ENCODE peak calls at places on chromosomes 3 and 15, in six cellular contexts. One of them, this sample, is unnamed.

GRCh38 chr3:174937488-174937887 is 78.4 kb downstream of the NAALADL2 start:
- DNase-seq in GM03348: peak
- DNase-seq in hippocampal formation: no peak
- DNase-seq in endothelial cell: no peak
- DNase-seq in activated CD8-positive, alpha-beta T cell treated with anti-CD3 and anti-CD28 coated beads for 36 hours: no peak
- DNase-seq in mucosa of gallbladder: no peak
- DNase-seq in this sample: no peak

GRCh38 chr3:129453732-129454131 is 13.7 kb downstream of the IFT122 start:
- DNase-seq in GM03348: no peak
- DNase-seq in hippocampal formation: no peak
- DNase-seq in endothelial cell: no peak
- DNase-seq in activated CD8-positive, alpha-beta T cell treated with anti-CD3 and anti-CD28 coated beads for 36 hours: no peak
- DNase-seq in mucosa of gallbladder: no peak
- DNase-seq in this sample: no peak

GRCh38 chr3:64191822-64192221 is 33.4 kb downstream of the PRICKLE2 start:
- DNase-seq in GM03348: no peak
- DNase-seq in hippocampal formation: no peak
- DNase-seq in endothelial cell: no peak
- DNase-seq in activated CD8-positive, alpha-beta T cell treated with anti-CD3 and anti-CD28 coated beads for 36 hours: no peak
- DNase-seq in mucosa of gallbladder: no peak
- DNase-seq in this sample: no peak

GRCh38 chr15:56600380-56600779 is 132.9 kb downstream of the ZNF280D start:
- DNase-seq in GM03348: no peak
- DNase-seq in hippocampal formation: no peak
- DNase-seq in endothelial cell: no peak
- DNase-seq in activated CD8-positive, alpha-beta T cell treated with anti-CD3 and anti-CD28 coated beads for 36 hours: no peak
- DNase-seq in mucosa of gallbladder: no peak
- DNase-seq in this sample: no peak

GRCh38 chr3:16430717-16431630 is 82.5 kb downstream of the RFTN1 start:
- DNase-seq in GM03348: no peak
- DNase-seq in hippocampal formation: peak
- DNase-seq in endothelial cell: no peak
- DNase-seq in activated CD8-positive, alpha-beta T cell treated with anti-CD3 and anti-CD28 coated beads for 36 hours: no peak
- DNase-seq in mucosa of gallbladder: no peak
- DNase-seq in this sample: peak

GRCh38 chr15:43987924-43988323 is 161.1 kb downstream of the WDR76 start:
- DNase-seq in GM03348: no peak
- DNase-seq in hippocampal formation: no peak
- DNase-seq in endothelial cell: no peak
- DNase-seq in activated CD8-positive, alpha-beta T cell treated with anti-CD3 and anti-CD28 coated beads for 36 hours: no peak
- DNase-seq in mucosa of gallbladder: no peak
- DNase-seq in this sample: no peak

GRCh38 chr3:52528596-52529375 is 4.9 kb downstream of the NT5DC2 start:
- DNase-seq in GM03348: no peak
- DNase-seq in hippocampal formation: no peak
- DNase-seq in endothelial cell: no peak
- DNase-seq in activated CD8-positive, alpha-beta T cell treated with anti-CD3 and anti-CD28 coated beads for 36 hours: no peak
- DNase-seq in mucosa of gallbladder: no peak
- DNase-seq in this sample: no peak

GRCh38 chr15:50181983-50182232 is at the start of gene SLC27A2:
- DNase-seq in GM03348: no peak
- DNase-seq in hippocampal formation: no peak
- DNase-seq in endothelial cell: no peak
- DNase-seq in activated CD8-positive, alpha-beta T cell treated with anti-CD3 and anti-CD28 coated beads for 36 hours: no peak
- DNase-seq in mucosa of gallbladder: peak
- DNase-seq in this sample: no peak

GRCh38 chr3:30873667-30874066 is 20.8 kb downstream of the GADL1 start:
- DNase-seq in GM03348: no peak
- DNase-seq in hippocampal formation: no peak
- DNase-seq in endothelial cell: no peak
- DNase-seq in activated CD8-positive, alpha-beta T cell treated with anti-CD3 and anti-CD28 coated beads for 36 hours: no peak
- DNase-seq in mucosa of gallbladder: no peak
- DNase-seq in this sample: no peak

GRCh38 chr3:129961142-129961541 is 13.4 kb upstream of the TRH start:
- DNase-seq in GM03348: peak
- DNase-seq in hippocampal formation: no peak
- DNase-seq in endothelial cell: no peak
- DNase-seq in activated CD8-positive, alpha-beta T cell treated with anti-CD3 and anti-CD28 coated beads for 36 hours: no peak
- DNase-seq in mucosa of gallbladder: no peak
- DNase-seq in this sample: no peak

GRCh38 chr3:49305608-49306007 is 28.6 kb upstream of the C3orf62 start:
- DNase-seq in GM03348: no peak
- DNase-seq in hippocampal formation: no peak
- DNase-seq in endothelial cell: no peak
- DNase-seq in activated CD8-positive, alpha-beta T cell treated with anti-CD3 and anti-CD28 coated beads for 36 hours: no peak
- DNase-seq in mucosa of gallbladder: no peak
- DNase-seq in this sample: no peak

GRCh38 chr3:126932188-126932931 is 50.6 kb upstream of the PLXNA1 start:
- DNase-seq in GM03348: no peak
- DNase-seq in hippocampal formation: no peak
- DNase-seq in endothelial cell: no peak
- DNase-seq in activated CD8-positive, alpha-beta T cell treated with anti-CD3 and anti-CD28 coated beads for 36 hours: no peak
- DNase-seq in mucosa of gallbladder: no peak
- DNase-seq in this sample: no peak

GRCh38 chr15:71790081-71790480 is 20.3 kb upstream of the NR2E3 start:
- DNase-seq in GM03348: no peak
- DNase-seq in hippocampal formation: no peak
- DNase-seq in endothelial cell: no peak
- DNase-seq in activated CD8-positive, alpha-beta T cell treated with anti-CD3 and anti-CD28 coated beads for 36 hours: no peak
- DNase-seq in mucosa of gallbladder: peak
- DNase-seq in this sample: peak

GRCh38 chr3:29949131-29949530 is 657.3 kb upstream of the TGFBR2 start:
- DNase-seq in GM03348: no peak
- DNase-seq in hippocampal formation: no peak
- DNase-seq in endothelial cell: no peak
- DNase-seq in activated CD8-positive, alpha-beta T cell treated with anti-CD3 and anti-CD28 coated beads for 36 hours: no peak
- DNase-seq in mucosa of gallbladder: no peak
- DNase-seq in this sample: no peak

GRCh38 chr3:150497956-150498355 is 48.3 kb downstream of the SERP1 start:
- DNase-seq in GM03348: peak
- DNase-seq in hippocampal formation: no peak
- DNase-seq in endothelial cell: no peak
- DNase-seq in activated CD8-positive, alpha-beta T cell treated with anti-CD3 and anti-CD28 coated beads for 36 hours: no peak
- DNase-seq in mucosa of gallbladder: no peak
- DNase-seq in this sample: no peak

GRCh38 chr15:63939531-63940130 is 105.9 kb upstream of the HERC1 start:
- DNase-seq in GM03348: peak
- DNase-seq in hippocampal formation: no peak
- DNase-seq in endothelial cell: peak
- DNase-seq in activated CD8-positive, alpha-beta T cell treated with anti-CD3 and anti-CD28 coated beads for 36 hours: peak
- DNase-seq in mucosa of gallbladder: peak
- DNase-seq in this sample: peak

GRCh38 chr15:39213385-39213840 is 367.5 kb upstream of the THBS1 start:
- DNase-seq in GM03348: no peak
- DNase-seq in hippocampal formation: no peak
- DNase-seq in endothelial cell: no peak
- DNase-seq in activated CD8-positive, alpha-beta T cell treated with anti-CD3 and anti-CD28 coated beads for 36 hours: no peak
- DNase-seq in mucosa of gallbladder: peak
- DNase-seq in this sample: no peak

GRCh38 chr3:89964347-89964746 is 856.9 kb downstream of the EPHA3 start:
- DNase-seq in GM03348: no peak
- DNase-seq in hippocampal formation: no peak
- DNase-seq in endothelial cell: no peak
- DNase-seq in activated CD8-positive, alpha-beta T cell treated with anti-CD3 and anti-CD28 coated beads for 36 hours: no peak
- DNase-seq in mucosa of gallbladder: no peak
- DNase-seq in this sample: no peak

GRCh38 chr3:74613566-74613965 is 893 bp downstream of the CNTN3 start:
- DNase-seq in GM03348: no peak
- DNase-seq in hippocampal formation: no peak
- DNase-seq in endothelial cell: no peak
- DNase-seq in activated CD8-positive, alpha-beta T cell treated with anti-CD3 and anti-CD28 coated beads for 36 hours: no peak
- DNase-seq in mucosa of gallbladder: peak
- DNase-seq in this sample: no peak

GRCh38 chr15:39804026-39804425 is 21.4 kb upstream of the FSIP1 start:
- DNase-seq in GM03348: no peak
- DNase-seq in hippocampal formation: no peak
- DNase-seq in endothelial cell: no peak
- DNase-seq in activated CD8-positive, alpha-beta T cell treated with anti-CD3 and anti-CD28 coated beads for 36 hours: no peak
- DNase-seq in mucosa of gallbladder: no peak
- DNase-seq in this sample: no peak

GRCh38 chr3:114877378-114878118 is 269.5 kb downstream of the ZBTB20 start:
- DNase-seq in GM03348: no peak
- DNase-seq in hippocampal formation: peak
- DNase-seq in endothelial cell: no peak
- DNase-seq in activated CD8-positive, alpha-beta T cell treated with anti-CD3 and anti-CD28 coated beads for 36 hours: no peak
- DNase-seq in mucosa of gallbladder: no peak
- DNase-seq in this sample: no peak

GRCh38 chr15:35626984-35627383 is 81.0 kb upstream of the DPH6 start:
- DNase-seq in GM03348: no peak
- DNase-seq in hippocampal formation: no peak
- DNase-seq in endothelial cell: no peak
- DNase-seq in activated CD8-positive, alpha-beta T cell treated with anti-CD3 and anti-CD28 coated beads for 36 hours: no peak
- DNase-seq in mucosa of gallbladder: no peak
- DNase-seq in this sample: no peak

GRCh38 chr15:71259866-71260265 is 144.6 kb downstream of the THSD4 start:
- DNase-seq in GM03348: no peak
- DNase-seq in hippocampal formation: no peak
- DNase-seq in endothelial cell: no peak
- DNase-seq in activated CD8-positive, alpha-beta T cell treated with anti-CD3 and anti-CD28 coated beads for 36 hours: no peak
- DNase-seq in mucosa of gallbladder: no peak
- DNase-seq in this sample: no peak

GRCh38 chr15:63094495-63094931 is 27.1 kb upstream of the LACTB start:
- DNase-seq in GM03348: peak
- DNase-seq in hippocampal formation: peak
- DNase-seq in endothelial cell: no peak
- DNase-seq in activated CD8-positive, alpha-beta T cell treated with anti-CD3 and anti-CD28 coated beads for 36 hours: no peak
- DNase-seq in mucosa of gallbladder: no peak
- DNase-seq in this sample: no peak

GRCh38 chr3:37905987-37906674 is 44.5 kb downstream of the CTDSPL start:
- DNase-seq in GM03348: peak
- DNase-seq in hippocampal formation: no peak
- DNase-seq in endothelial cell: no peak
- DNase-seq in activated CD8-positive, alpha-beta T cell treated with anti-CD3 and anti-CD28 coated beads for 36 hours: no peak
- DNase-seq in mucosa of gallbladder: peak
- DNase-seq in this sample: no peak

GRCh38 chr3:34102290-34102689 is 303.9 kb downstream of the PDCD6IP start:
- DNase-seq in GM03348: no peak
- DNase-seq in hippocampal formation: no peak
- DNase-seq in endothelial cell: no peak
- DNase-seq in activated CD8-positive, alpha-beta T cell treated with anti-CD3 and anti-CD28 coated beads for 36 hours: no peak
- DNase-seq in mucosa of gallbladder: no peak
- DNase-seq in this sample: no peak

GRCh38 chr3:118817748-118818165 is 216.9 kb downstream of the IGSF11 start:
- DNase-seq in GM03348: peak
- DNase-seq in hippocampal formation: peak
- DNase-seq in endothelial cell: peak
- DNase-seq in activated CD8-positive, alpha-beta T cell treated with anti-CD3 and anti-CD28 coated beads for 36 hours: peak
- DNase-seq in mucosa of gallbladder: peak
- DNase-seq in this sample: peak

GRCh38 chr3:150739200-150739863 is 23.6 kb downstream of the SIAH2 start:
- DNase-seq in GM03348: no peak
- DNase-seq in hippocampal formation: no peak
- DNase-seq in endothelial cell: no peak
- DNase-seq in activated CD8-positive, alpha-beta T cell treated with anti-CD3 and anti-CD28 coated beads for 36 hours: no peak
- DNase-seq in mucosa of gallbladder: no peak
- DNase-seq in this sample: no peak

GRCh38 chr3:43970920-43971319 is 270.8 kb upstream of the TOPAZ1 start:
- DNase-seq in GM03348: no peak
- DNase-seq in hippocampal formation: no peak
- DNase-seq in endothelial cell: no peak
- DNase-seq in activated CD8-positive, alpha-beta T cell treated with anti-CD3 and anti-CD28 coated beads for 36 hours: no peak
- DNase-seq in mucosa of gallbladder: no peak
- DNase-seq in this sample: no peak

GRCh38 chr15:29291067-29291466 is 21.4 kb upstream of the NSMCE3 start:
- DNase-seq in GM03348: no peak
- DNase-seq in hippocampal formation: no peak
- DNase-seq in endothelial cell: no peak
- DNase-seq in activated CD8-positive, alpha-beta T cell treated with anti-CD3 and anti-CD28 coated beads for 36 hours: no peak
- DNase-seq in mucosa of gallbladder: no peak
- DNase-seq in this sample: no peak

GRCh38 chr3:152299243-152299976 is 30.7 kb downstream of the MBNL1 start:
- DNase-seq in GM03348: no peak
- DNase-seq in hippocampal formation: no peak
- DNase-seq in endothelial cell: no peak
- DNase-seq in activated CD8-positive, alpha-beta T cell treated with anti-CD3 and anti-CD28 coated beads for 36 hours: peak
- DNase-seq in mucosa of gallbladder: no peak
- DNase-seq in this sample: no peak

GRCh38 chr3:37111199-37111598 is 63.2 kb downstream of the LRRFIP2 start:
- DNase-seq in GM03348: no peak
- DNase-seq in hippocampal formation: no peak
- DNase-seq in endothelial cell: no peak
- DNase-seq in activated CD8-positive, alpha-beta T cell treated with anti-CD3 and anti-CD28 coated beads for 36 hours: no peak
- DNase-seq in mucosa of gallbladder: no peak
- DNase-seq in this sample: no peak